ENCODE peak calls at places on chromosomes 7 and 10, in six cellular contexts. H is GM12891, Z is H1, R is K562, O is HepG2, B is GM12878. C is an unnamed sample.

GRCh38 chr7:39741942-39742623 is 118.7 kb downstream of the RALA start:
- DNase-seq in H (no peak), Z (peak), R (peak), O (no peak), B (no peak), C (peak)

GRCh38 chr7:128910569-128910945 is at the start of gene KCP:
- DNase-seq in H (no peak), Z (peak), R (peak), O (no peak), B (no peak), C (no peak)

GRCh38 chr7:30973791-30974604 is 10.2 kb downstream of the GHRHR start:
- DNase-seq in H (no peak), Z (no peak), R (no peak), O (no peak), B (no peak), C (no peak)

GRCh38 chr10:12194752-12195271 is 879 bp downstream of the NUDT5 start:
- DNase-seq in H (no peak), Z (no peak), R (no peak), O (no peak), B (no peak), C (no peak)

GRCh38 chr7:138890782-138891445 is 90.3 kb downstream of the KIAA1549 start:
- DNase-seq in H (no peak), Z (no peak), R (no peak), O (peak), B (no peak), C (no peak)

GRCh38 chr10:103800789-103801540 is 54.4 kb downstream of the SH3PXD2A start:
- DNase-seq in H (peak), Z (no peak), R (no peak), O (peak), B (peak), C (no peak)

GRCh38 chr7:92636018-92636560 is 45.9 kb upstream of the FAM133B start:
- DNase-seq in H (no peak), Z (no peak), R (no peak), O (no peak), B (no peak), C (no peak)

GRCh38 chr7:7816816-7817536 is 98.6 kb upstream of the RPA3 start:
- DNase-seq in H (no peak), Z (no peak), R (no peak), O (peak), B (no peak), C (no peak)

GRCh38 chr10:88062385-88062784 is 199.0 kb downstream of the PTEN start:
- DNase-seq in H (no peak), Z (no peak), R (no peak), O (no peak), B (no peak), C (no peak)

GRCh38 chr7:120272896-120273475 is at the start of gene KCND2:
- DNase-seq in H (peak), Z (peak), R (no peak), O (no peak), B (no peak), C (no peak)

GRCh38 chr7:50725774-50726173 is 56.9 kb downstream of the GRB10 start:
- DNase-seq in H (no peak), Z (no peak), R (no peak), O (no peak), B (no peak), C (no peak)

GRCh38 chr10:117240105-117240729 is 697 bp upstream of the SLC18A2 start:
- DNase-seq in H (no peak), Z (peak), R (no peak), O (no peak), B (no peak), C (no peak)

GRCh38 chr7:1641173-1641572 is 28.9 kb upstream of the ELFN1 start:
- DNase-seq in H (no peak), Z (no peak), R (peak), O (no peak), B (no peak), C (no peak)

GRCh38 chr10:132103116-132103910 is 37.6 kb downstream of the JAKMIP3 start:
- DNase-seq in H (no peak), Z (no peak), R (no peak), O (no peak), B (no peak), C (no peak)

GRCh38 chr7:11831727-11832495 is at the start of gene THSD7A:
- DNase-seq in H (peak), Z (peak), R (no peak), O (peak), B (no peak), C (peak)

GRCh38 chr7:128877756-128878120 is 15.1 kb downstream of the ATP6V1F start:
- DNase-seq in H (no peak), Z (no peak), R (no peak), O (no peak), B (no peak), C (no peak)

GRCh38 chr7:152899004-152899403 is 139.5 kb downstream of the ACTR3B start:
- DNase-seq in H (no peak), Z (no peak), R (no peak), O (no peak), B (no peak), C (no peak)

GRCh38 chr10:95818663-95819062 is 62.7 kb downstream of the ENTPD1 start:
- DNase-seq in H (no peak), Z (no peak), R (no peak), O (peak), B (no peak), C (no peak)

GRCh38 chr10:48390005-48390871 is 83.8 kb downstream of the MAPK8 start:
- DNase-seq in H (no peak), Z (no peak), R (no peak), O (no peak), B (no peak), C (no peak)

GRCh38 chr10:122844146-122844545 is 1.5 kb downstream of the CUZD1 start:
- DNase-seq in H (no peak), Z (no peak), R (no peak), O (no peak), B (no peak), C (no peak)

GRCh38 chr7:19982841-19983835 is 209.7 kb upstream of the TMEM196 start:
- DNase-seq in H (no peak), Z (peak), R (no peak), O (peak), B (peak), C (no peak)

GRCh38 chr7:2612445-2613112 is 19.2 kb upstream of the TTYH3 start:
- DNase-seq in H (no peak), Z (peak), R (peak), O (no peak), B (no peak), C (peak)

GRCh38 chr7:149020483-149020882 is 7.8 kb downstream of the PDIA4 start:
- DNase-seq in H (no peak), Z (no peak), R (no peak), O (no peak), B (no peak), C (no peak)

GRCh38 chr10:24811906-24812305 is 88.2 kb upstream of the ARHGAP21 start:
- DNase-seq in H (no peak), Z (no peak), R (no peak), O (peak), B (no peak), C (no peak)

GRCh38 chr7:139661875-139662274 is 115.9 kb downstream of the HIPK2 start:
- DNase-seq in H (no peak), Z (no peak), R (no peak), O (no peak), B (no peak), C (no peak)

GRCh38 chr7:50069613-50070012 is 23.4 kb downstream of the ZPBP start:
- DNase-seq in H (no peak), Z (no peak), R (no peak), O (peak), B (peak), C (no peak)

GRCh38 chr7:135342887-135343286 is 109.2 kb downstream of the STRA8 start:
- DNase-seq in H (no peak), Z (no peak), R (no peak), O (no peak), B (no peak), C (no peak)

GRCh38 chr10:1403508-1404230 is 333.7 kb downstream of the ADARB2 start:
- DNase-seq in H (no peak), Z (peak), R (no peak), O (no peak), B (no peak), C (no peak)

GRCh38 chr10:61612451-61612850 is 50.3 kb upstream of the CABCOCO1 start:
- DNase-seq in H (no peak), Z (no peak), R (no peak), O (no peak), B (no peak), C (no peak)

GRCh38 chr10:133526957-133527588 is at the start of gene CYP2E1:
- DNase-seq in H (no peak), Z (no peak), R (no peak), O (no peak), B (no peak), C (no peak)

GRCh38 chr7:74403521-74404387 is 50.0 kb upstream of the GTF2IRD1 start:
- DNase-seq in H (no peak), Z (no peak), R (peak), O (no peak), B (no peak), C (no peak)

GRCh38 chr10:87752571-87752970 is 65.5 kb downstream of the ATAD1 start:
- DNase-seq in H (no peak), Z (no peak), R (no peak), O (no peak), B (no peak), C (no peak)

GRCh38 chr7:2483495-2483894 is 7.3 kb upstream of the GRIFIN start:
- DNase-seq in H (no peak), Z (no peak), R (no peak), O (no peak), B (no peak), C (no peak)

GRCh38 chr7:22601028-22601795 is 101.2 kb upstream of the STEAP1B start:
- DNase-seq in H (no peak), Z (no peak), R (no peak), O (no peak), B (no peak), C (no peak)

GRCh38 chr7:87480386-87480785 is 4.9 kb upstream of the ABCB4 start:
- DNase-seq in H (no peak), Z (no peak), R (no peak), O (no peak), B (no peak), C (no peak)

GRCh38 chr7:26292768-26293560 is 1.3 kb downstream of the SNX10 start:
- DNase-seq in H (no peak), Z (no peak), R (no peak), O (peak), B (no peak), C (no peak)

GRCh38 chr7:26293569-26294308 is 2.1 kb downstream of the SNX10 start:
- DNase-seq in H (no peak), Z (no peak), R (no peak), O (no peak), B (peak), C (peak)

GRCh38 chr7:26295015-26295414 is 3.4 kb downstream of the SNX10 start:
- DNase-seq in H (no peak), Z (no peak), R (no peak), O (no peak), B (no peak), C (no peak)

GRCh38 chr7:26291251-26291650 is 411 bp upstream of the SNX10 start:
- DNase-seq in H (no peak), Z (no peak), R (no peak), O (no peak), B (no peak), C (no peak)

GRCh38 chr7:26291699-26292538 is at the start of gene SNX10:
- DNase-seq in H (peak), Z (peak), R (peak), O (peak), B (no peak), C (peak)
- TF ChIP-seq POLR2A in H (no peak), Z (no peak), R (peak), O (no peak), B (peak), C (peak)

DNA sequence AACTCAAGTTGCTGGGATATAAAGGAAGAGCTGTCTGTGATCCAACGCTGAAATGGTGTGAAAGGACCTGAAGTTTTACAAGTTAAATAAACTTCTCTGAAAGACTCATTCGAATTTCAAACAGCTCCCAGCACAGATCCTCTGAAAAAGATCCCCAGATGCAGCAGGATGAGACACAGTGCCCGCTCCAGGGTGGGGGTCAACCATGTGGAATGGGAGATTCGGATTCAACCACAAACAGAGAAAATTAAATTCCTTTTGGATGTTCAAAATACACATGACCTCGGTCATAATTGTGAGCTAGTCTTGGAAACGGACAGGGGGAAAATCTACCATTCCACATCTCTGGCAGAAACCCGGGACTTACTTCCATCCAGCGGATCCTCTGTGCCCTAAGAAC is 119.6 kb downstream of the PRKAG2 start:
- DNase-seq in H (no peak), Z (no peak), R (no peak), O (no peak), B (no peak), C (no peak)
- TF ChIP-seq TAF1 in H (no peak), Z (no peak), R (no peak), O (no peak), B (no peak), C (no peak)

GRCh38 chr10:50419091-50419490 is 167.8 kb upstream of the ASAH2 start:
- DNase-seq in H (no peak), Z (no peak), R (no peak), O (no peak), B (no peak), C (no peak)

GRCh38 chr10:50421026-50421719 is 169.9 kb upstream of the ASAH2 start:
- DNase-seq in H (no peak), Z (peak), R (peak), O (peak), B (peak), C (no peak)

GRCh38 chr10:50419756-50420155 is 168.4 kb upstream of the ASAH2 start:
- DNase-seq in H (no peak), Z (no peak), R (no peak), O (no peak), B (no peak), C (no peak)

GRCh38 chr10:50417906-50418697 is 166.8 kb upstream of the ASAH2 start:
- DNase-seq in H (peak), Z (peak), R (peak), O (peak), B (peak), C (peak)

DNA sequence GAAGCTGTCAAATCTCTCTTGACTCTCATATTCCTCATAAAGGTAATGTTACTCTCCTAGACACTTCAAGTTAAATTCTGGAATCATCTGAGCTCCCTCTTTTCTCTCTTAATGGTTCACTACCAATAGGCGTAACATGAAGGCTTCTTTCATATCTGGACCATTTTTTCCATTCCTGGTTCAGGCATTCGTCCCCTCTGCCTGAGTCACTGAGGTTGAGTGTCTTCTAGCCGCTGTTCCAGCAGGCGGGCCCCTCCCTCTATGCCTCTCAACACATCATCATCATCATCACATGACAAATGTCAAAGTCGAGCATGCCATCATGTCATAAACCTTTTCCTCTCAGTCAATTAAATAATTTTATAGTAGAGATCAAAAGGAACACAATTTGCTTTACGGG is 168.8 kb upstream of the ASAH2 start:
- DNase-seq in H (no peak), Z (no peak), R (no peak), O (no peak), B (no peak), C (no peak)
- TF ChIP-seq POLR2A in H (no peak), Z (no peak), R (no peak), O (no peak), B (no peak), C (no peak)

GRCh38 chr10:93481931-93482834 is at the start of gene MYOF:
- DNase-seq in H (peak), Z (peak), R (peak), O (peak), B (peak), C (peak)
- TF ChIP-seq TAF1 in H (no peak), Z (no peak), R (no peak), O (no peak), B (no peak), C (no peak)

C was measured in GM12892.